ENCODE peak calls at places on chromosomes 4 and X, in four cellular contexts. B is K562, C is HepG2, N is HCT116. S is an unnamed sample.

GRCh38 chrX:154013614-154014360 is 5.9 kb downstream of the IRAK1 start:
- DNase-seq in B (peak), C (no peak), N (no peak), S (no peak)

GRCh38 chrX:118420462-118420861 is 74.6 kb downstream of the WDR44 start:
- DNase-seq in B (no peak), C (no peak), N (no peak), S (no peak)

GRCh38 chr4:174349156-174349555 is 65.4 kb downstream of the CEP44 start:
- DNase-seq in B (no peak), C (no peak), N (no peak), S (no peak)

GRCh38 chrX:38816158-38816557 is 14.9 kb downstream of the MID1IP1 start:
- DNase-seq in B (no peak), C (no peak), N (no peak), S (no peak)

GRCh38 chrX:1444896-1445480 is 7.7 kb downstream of the ASMTL start:
- DNase-seq in B (no peak), C (no peak), N (no peak), S (no peak)

GRCh38 chr4:80393970-80394250 is 58.4 kb downstream of the CFAP299 start:
- DNase-seq in B (no peak), C (no peak), N (no peak), S (no peak)

GRCh38 chr4:154506253-154506652 is 14.7 kb upstream of the DCHS2 start:
- DNase-seq in B (peak), C (peak), N (peak), S (no peak)

GRCh38 chrX:126815816-126816215 is 3.7 kb upstream of the PRR32 start:
- DNase-seq in B (no peak), C (no peak), N (no peak), S (no peak)

GRCh38 chr4:1330761-1331590 is 16.0 kb upstream of the UVSSA start:
- DNase-seq in B (no peak), C (no peak), N (no peak), S (no peak)

GRCh38 chrX:15310117-15310516 is 5.3 kb downstream of the ASB11 start:
- DNase-seq in B (peak), C (no peak), N (no peak), S (no peak)

DNA sequence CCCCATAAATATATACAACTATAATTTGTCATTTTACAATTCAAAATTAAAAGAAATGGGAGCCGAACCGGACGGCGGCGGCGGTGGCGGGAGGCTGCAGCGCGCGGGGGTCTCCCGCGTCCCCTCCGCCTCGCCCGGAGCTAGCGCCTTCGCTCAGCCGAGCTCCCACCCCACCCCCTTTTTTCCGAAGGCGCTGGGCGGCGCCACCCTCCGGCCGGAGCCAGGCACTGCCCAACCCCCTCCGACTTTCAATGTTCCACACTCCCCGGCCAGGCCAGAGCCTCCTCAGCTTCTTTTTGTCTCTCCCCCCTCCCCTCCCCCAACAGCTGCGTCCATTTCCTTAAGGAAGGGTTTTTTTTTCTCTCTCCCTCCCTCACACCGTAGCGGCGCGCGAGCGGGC is 214.1 kb upstream of the GEMIN8 start:
- DNase-seq in B (no peak), C (no peak), N (no peak), S (peak)
- TF ChIP-seq FOSL1 in B (no peak), C (no peak), N (no peak), S (no peak)

DNA sequence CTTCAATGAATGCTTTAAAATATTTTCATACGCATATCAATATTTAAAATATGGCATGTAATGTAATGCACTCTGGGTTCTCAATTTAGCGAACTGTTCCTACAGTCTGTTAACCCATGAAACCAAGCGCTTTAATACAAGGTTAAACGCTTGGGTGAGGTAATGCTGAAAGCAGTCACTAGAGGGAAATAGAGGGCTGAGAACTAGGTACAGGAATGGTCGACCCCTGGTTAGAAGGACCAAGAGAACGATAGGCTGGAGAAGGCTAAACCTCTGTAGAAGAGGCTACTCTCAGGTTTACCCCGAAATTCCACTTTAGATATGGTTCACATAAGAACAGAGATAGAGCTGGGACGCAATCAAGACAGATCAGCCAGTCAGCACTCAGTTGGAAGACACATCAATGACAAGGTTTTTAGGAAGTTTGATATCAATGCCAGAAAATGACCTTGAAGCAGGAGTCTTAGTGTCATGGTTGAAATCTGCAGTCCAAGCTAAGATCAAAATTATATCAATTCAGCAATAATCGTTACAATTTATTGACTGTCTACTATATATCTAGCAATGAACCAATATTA is 26.9 kb downstream of the ARSJ start:
- DNase-seq in B (peak), C (peak), N (peak), S (peak)
- TF ChIP-seq FOSL1 in B (no peak), C (no peak), N (no peak), S (no peak)

GRCh38 chr4:140851804-140852203 is 95.6 kb upstream of the TBC1D9 start:
- DNase-seq in B (no peak), C (no peak), N (no peak), S (no peak)

GRCh38 chr4:140857111-140857510 is 100.9 kb upstream of the TBC1D9 start:
- DNase-seq in B (no peak), C (no peak), N (peak), S (no peak)

GRCh38 chr4:140849526-140849925 is 93.3 kb upstream of the TBC1D9 start:
- DNase-seq in B (no peak), C (no peak), N (no peak), S (no peak)

GRCh38 chr4:140856692-140857091 is 100.5 kb upstream of the TBC1D9 start:
- DNase-seq in B (no peak), C (no peak), N (peak), S (no peak)

DNA sequence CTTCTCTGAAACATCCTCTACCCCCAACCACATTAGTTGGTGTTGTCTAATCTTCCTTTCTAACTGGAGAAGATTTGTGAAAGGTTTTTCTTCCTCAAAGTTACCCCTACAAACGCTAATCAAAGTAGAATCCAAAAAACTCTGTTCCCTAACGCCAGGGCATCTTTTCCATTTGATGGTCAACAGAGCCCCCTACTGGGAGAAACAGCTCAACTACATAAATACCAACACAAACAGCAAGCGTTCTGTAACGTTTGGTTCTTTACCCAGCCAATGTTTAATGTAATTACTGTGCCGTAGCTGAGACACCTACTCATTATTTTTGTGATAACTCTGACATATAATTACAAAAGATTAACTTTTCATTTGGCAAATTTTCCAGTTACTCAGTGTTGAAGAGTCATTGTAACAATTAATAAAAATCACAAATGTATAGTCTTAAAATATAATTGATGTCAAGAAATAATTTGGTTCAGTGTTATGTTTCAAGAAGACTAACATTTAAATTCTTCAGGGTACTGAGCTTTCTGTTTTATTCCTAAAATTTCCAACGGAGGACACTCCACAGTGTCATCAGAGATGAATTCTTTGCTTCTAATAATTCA is 94.9 kb upstream of the TBC1D9 start:
- DNase-seq in B (peak), C (peak), N (peak), S (no peak)
- TF ChIP-seq FOSL1 in B (no peak), C (no peak), N (no peak), S (no peak)

DNA sequence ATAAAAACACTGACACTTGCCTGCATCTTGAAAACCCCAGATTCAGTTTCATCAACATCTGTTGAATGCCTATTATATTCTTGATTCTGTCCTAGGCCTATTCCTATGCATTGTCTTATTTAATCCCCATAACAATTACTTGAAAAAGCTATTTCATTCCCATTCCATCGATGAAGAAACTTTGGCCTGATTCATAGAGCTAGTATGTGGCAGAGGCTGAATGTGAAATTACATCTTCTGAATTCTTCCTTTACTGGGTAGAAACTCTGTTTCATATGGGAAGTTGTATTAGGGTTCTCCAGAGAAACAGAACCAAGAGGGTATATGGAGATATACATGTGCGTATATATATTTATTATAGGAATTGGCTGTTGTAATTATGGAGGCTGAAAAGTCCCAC is 35.0 kb upstream of the SLC4A4 start:
- DNase-seq in B (no peak), C (no peak), N (no peak), S (no peak)
- TF ChIP-seq FOSL1 in B (no peak), C (no peak), N (no peak), S (no peak)

DNA sequence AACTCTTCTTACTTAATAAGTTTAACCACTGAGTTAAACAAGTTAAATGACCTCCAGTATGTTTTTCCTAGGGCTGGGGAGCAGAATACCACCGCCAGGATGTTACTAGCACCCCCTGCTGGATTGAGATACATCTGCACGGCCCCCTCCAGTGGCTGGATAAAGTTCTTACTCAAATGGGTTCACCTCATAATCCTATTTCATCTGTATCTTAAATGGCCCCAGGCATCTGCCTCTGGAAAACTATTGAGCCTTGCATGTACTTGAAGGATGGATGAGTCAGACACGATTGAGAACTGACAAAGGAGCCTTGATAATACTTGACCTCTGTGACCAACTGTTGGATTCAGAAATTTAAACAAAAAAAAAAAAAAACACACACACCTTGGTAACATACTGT is 61.5 kb upstream of the MMAA start:
- DNase-seq in B (peak), C (peak), N (peak), S (peak)
- TF ChIP-seq FOSL1 in B (no peak), C (no peak), N (peak), S (no peak)

GRCh38 chr4:17662694-17663093 is 48.3 kb downstream of the MED28 start:
- DNase-seq in B (no peak), C (no peak), N (no peak), S (no peak)
- TF ChIP-seq FOSL1 in B (peak), C (no peak), N (no peak), S (no peak)

DNA sequence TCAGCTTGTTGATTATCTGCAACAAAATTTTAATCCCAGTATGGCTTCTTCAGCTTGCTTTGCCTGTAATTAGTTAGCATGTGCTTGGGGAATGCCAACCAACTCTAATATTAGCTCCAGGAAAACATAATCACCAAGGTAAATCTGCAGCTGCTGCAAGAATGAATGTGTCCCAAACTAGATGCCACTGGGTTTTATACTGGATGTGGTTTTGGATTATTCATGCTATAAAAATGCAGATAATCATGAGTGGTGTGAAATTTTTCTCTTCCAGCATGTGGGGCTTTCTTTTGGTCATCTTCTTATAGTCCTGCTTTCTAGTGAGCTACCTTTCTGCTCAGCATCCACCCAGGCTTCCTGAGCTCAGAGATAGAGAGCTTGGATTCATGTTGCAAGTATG is 295.9 kb upstream of the CASK start:
- DNase-seq in B (no peak), C (no peak), N (no peak), S (no peak)
- TF ChIP-seq FOSL1 in B (no peak), C (no peak), N (no peak), S (no peak)

GRCh38 chr4:4395849-4396627 is 9.1 kb downstream of the NSG1 start:
- DNase-seq in B (peak), C (peak), N (no peak), S (peak)

GRCh38 chr4:4397441-4397819 is 10.5 kb downstream of the NSG1 start:
- DNase-seq in B (no peak), C (no peak), N (no peak), S (no peak)

GRCh38 chr4:4398430-4398829 is 11.5 kb downstream of the NSG1 start:
- DNase-seq in B (no peak), C (no peak), N (no peak), S (no peak)

GRCh38 chr4:4394644-4395043 is 7.7 kb downstream of the NSG1 start:
- DNase-seq in B (no peak), C (no peak), N (no peak), S (no peak)

DNA sequence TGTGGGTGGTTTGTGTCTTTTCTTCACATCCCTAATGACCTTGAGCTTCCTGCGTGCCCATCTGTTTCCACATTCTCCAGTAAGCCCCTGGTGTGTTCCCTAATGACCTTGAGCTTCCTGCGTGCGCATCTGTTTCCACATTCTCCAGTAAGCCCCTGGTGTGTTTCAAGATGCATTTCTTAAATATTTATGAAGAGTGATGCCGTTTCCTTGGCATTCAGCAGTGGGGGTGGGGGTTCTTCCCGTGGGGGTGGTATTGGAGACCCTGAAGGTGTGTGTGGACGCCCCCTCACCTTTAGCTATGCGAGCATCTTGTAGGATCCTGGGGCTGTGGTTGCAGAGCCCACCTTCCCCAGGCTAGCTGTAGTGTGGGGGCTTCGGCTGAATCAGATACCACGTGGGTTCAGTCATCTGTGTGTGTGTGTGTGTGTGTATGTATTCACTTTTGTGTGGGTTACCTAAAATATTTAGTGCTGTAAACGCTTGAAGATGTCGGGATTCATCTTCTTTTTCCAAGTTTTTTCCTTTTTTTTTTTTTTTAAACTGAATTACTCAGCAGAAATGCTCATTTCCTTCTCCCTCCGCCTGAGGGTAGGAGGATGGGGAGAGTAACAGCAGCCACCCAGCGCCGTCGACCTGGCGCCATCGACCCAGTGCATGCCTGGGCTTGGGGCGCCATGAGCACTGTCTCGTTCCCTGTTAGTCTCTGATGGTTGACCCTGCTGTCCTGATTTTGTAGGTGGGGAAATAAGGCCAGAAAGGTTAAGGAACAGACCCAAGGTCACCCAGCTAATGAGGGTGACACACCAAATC is 9.9 kb downstream of the NSG1 start:
- DNase-seq in B (no peak), C (no peak), N (no peak), S (no peak)
- TF ChIP-seq FOSL1 in B (no peak), C (no peak), N (no peak), S (no peak)